ENCODE peak calls at places on chromosomes 16 and 17, in nine cellular contexts. One of them, this sample, is unnamed.

GRCh38 chr16:84686702-84687298 is 13.0 kb upstream of the USP10 start:
- DNase-seq in adrenal gland: no peak
- DNase-seq in H1: no peak
- DNase-seq in right lobe of liver: no peak
- DNase-seq in A549: peak
- DNase-seq in sigmoid colon: peak
- DNase-seq in IMR-90: no peak
- DNase-seq in stomach: no peak
- DNase-seq in Peyer's patch: no peak
- DNase-seq in this sample: peak

GRCh38 chr16:69553332-69553731 is 12.4 kb upstream of the NFAT5 start:
- DNase-seq in stomach: no peak
- DNase-seq in adrenal gland: no peak
- DNase-seq in right lobe of liver: no peak
- DNase-seq in A549: no peak
- DNase-seq in IMR-90: no peak
- DNase-seq in Peyer's patch: no peak
- DNase-seq in H1: no peak
- DNase-seq in sigmoid colon: no peak
- DNase-seq in this sample: no peak

GRCh38 chr17:5780476-5780875 is 196.2 kb upstream of the NLRP1 start:
- DNase-seq in H1: no peak
- DNase-seq in A549: no peak
- DNase-seq in Peyer's patch: no peak
- DNase-seq in sigmoid colon: no peak
- DNase-seq in right lobe of liver: no peak
- DNase-seq in IMR-90: peak
- DNase-seq in stomach: no peak
- DNase-seq in adrenal gland: no peak
- DNase-seq in this sample: no peak

GRCh38 chr17:7128174-7128573 is 13.6 kb upstream of the ASGR2 start:
- DNase-seq in A549: no peak
- DNase-seq in adrenal gland: no peak
- DNase-seq in IMR-90: no peak
- DNase-seq in sigmoid colon: no peak
- DNase-seq in right lobe of liver: peak
- DNase-seq in stomach: no peak
- DNase-seq in Peyer's patch: no peak
- DNase-seq in H1: no peak
- DNase-seq in this sample: no peak

GRCh38 chr17:1769826-1770477 is 8.1 kb downstream of the SERPINF1 start:
- DNase-seq in stomach: no peak
- DNase-seq in adrenal gland: no peak
- DNase-seq in sigmoid colon: no peak
- DNase-seq in H1: no peak
- DNase-seq in A549: peak
- DNase-seq in right lobe of liver: no peak
- DNase-seq in Peyer's patch: peak
- DNase-seq in IMR-90: no peak
- DNase-seq in this sample: peak

GRCh38 chr17:45311762-45312476 is 4.9 kb downstream of the MAP3K14 start:
- DNase-seq in A549: peak
- DNase-seq in H1: no peak
- DNase-seq in right lobe of liver: peak
- DNase-seq in stomach: peak
- DNase-seq in IMR-90: peak
- DNase-seq in adrenal gland: peak
- DNase-seq in Peyer's patch: peak
- DNase-seq in sigmoid colon: peak
- DNase-seq in this sample: no peak

GRCh38 chr17:1559743-1560581 is 2.6 kb downstream of the PITPNA start:
- DNase-seq in right lobe of liver: no peak
- DNase-seq in Peyer's patch: no peak
- DNase-seq in stomach: no peak
- DNase-seq in adrenal gland: no peak
- DNase-seq in IMR-90: no peak
- DNase-seq in sigmoid colon: no peak
- DNase-seq in A549: no peak
- DNase-seq in H1: no peak
- DNase-seq in this sample: no peak

GRCh38 chr17:2874211-2874686 is 78.0 kb downstream of the RAP1GAP2 start:
- DNase-seq in sigmoid colon: no peak
- DNase-seq in IMR-90: no peak
- DNase-seq in adrenal gland: no peak
- DNase-seq in stomach: no peak
- DNase-seq in Peyer's patch: no peak
- DNase-seq in right lobe of liver: no peak
- DNase-seq in H1: peak
- DNase-seq in A549: peak
- DNase-seq in this sample: no peak

GRCh38 chr16:64416232-64417010 is 705.4 kb downstream of the CDH11 start:
- DNase-seq in adrenal gland: no peak
- DNase-seq in H1: no peak
- DNase-seq in stomach: no peak
- DNase-seq in IMR-90: peak
- DNase-seq in sigmoid colon: no peak
- DNase-seq in right lobe of liver: no peak
- DNase-seq in A549: no peak
- DNase-seq in Peyer's patch: no peak
- DNase-seq in this sample: no peak

DNA sequence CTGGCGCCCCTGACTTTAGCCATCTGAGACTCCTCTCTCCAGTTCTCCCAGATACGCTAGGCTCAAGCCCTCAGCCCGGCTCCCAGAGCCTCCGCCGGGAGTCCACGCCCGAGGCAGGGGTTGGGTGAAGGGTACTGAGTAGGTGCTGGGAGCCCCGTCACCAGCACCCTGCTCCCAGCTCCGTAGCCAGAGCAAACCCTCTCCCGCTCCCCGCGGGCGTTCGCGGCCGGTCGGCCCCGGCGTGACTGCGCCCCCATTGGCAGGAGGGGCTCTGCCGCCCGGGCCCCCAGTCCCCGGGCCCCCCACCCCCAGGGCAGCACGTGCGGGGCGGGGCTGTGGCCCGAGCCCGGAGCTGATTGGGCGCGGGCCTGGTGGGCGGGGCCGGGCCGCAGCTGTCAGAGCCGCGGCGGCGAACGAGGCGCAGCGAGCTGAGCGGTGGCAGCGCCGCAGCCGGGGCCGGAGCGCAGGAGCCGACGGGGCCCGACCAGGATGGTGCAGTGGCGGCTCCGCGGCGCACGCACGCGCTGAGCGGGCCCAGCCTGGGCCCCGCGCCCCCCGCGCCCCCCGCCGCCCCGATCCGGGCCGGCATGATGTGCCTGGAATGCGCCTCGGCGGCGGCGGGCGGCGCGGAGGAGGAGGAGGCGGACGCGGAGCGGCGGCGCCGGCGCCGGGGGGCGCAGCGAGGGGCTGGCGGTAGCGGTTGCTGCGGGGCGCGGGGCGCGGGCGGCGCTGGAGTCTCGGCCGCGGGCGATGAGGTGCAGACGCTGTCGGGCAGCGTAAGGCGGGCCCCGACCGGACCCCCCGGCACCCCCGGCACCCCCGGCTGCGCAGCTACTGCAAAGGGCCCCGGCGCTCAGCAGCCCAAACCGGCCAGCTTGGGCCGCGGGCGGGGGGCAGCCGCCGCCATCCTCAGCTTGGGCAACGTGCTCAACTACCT is at the start of gene SPNS2:
- DNase-seq in A549: peak
- DNase-seq in sigmoid colon: no peak
- DNase-seq in stomach: peak
- DNase-seq in adrenal gland: peak
- DNase-seq in IMR-90: peak
- DNase-seq in H1: no peak
- DNase-seq in right lobe of liver: peak
- DNase-seq in Peyer's patch: peak
- DNase-seq in this sample: no peak
- TF ChIP-seq POLR2A in A549: no peak
- TF ChIP-seq POLR2A in sigmoid colon: no peak
- TF ChIP-seq POLR2A in stomach: no peak
- TF ChIP-seq POLR2A in adrenal gland: no peak
- TF ChIP-seq POLR2A in IMR-90: no peak
- TF ChIP-seq POLR2A in H1: no peak
- TF ChIP-seq POLR2A in right lobe of liver: peak
- TF ChIP-seq POLR2A in Peyer's patch: no peak
- TF ChIP-seq POLR2A in this sample: no peak

DNA sequence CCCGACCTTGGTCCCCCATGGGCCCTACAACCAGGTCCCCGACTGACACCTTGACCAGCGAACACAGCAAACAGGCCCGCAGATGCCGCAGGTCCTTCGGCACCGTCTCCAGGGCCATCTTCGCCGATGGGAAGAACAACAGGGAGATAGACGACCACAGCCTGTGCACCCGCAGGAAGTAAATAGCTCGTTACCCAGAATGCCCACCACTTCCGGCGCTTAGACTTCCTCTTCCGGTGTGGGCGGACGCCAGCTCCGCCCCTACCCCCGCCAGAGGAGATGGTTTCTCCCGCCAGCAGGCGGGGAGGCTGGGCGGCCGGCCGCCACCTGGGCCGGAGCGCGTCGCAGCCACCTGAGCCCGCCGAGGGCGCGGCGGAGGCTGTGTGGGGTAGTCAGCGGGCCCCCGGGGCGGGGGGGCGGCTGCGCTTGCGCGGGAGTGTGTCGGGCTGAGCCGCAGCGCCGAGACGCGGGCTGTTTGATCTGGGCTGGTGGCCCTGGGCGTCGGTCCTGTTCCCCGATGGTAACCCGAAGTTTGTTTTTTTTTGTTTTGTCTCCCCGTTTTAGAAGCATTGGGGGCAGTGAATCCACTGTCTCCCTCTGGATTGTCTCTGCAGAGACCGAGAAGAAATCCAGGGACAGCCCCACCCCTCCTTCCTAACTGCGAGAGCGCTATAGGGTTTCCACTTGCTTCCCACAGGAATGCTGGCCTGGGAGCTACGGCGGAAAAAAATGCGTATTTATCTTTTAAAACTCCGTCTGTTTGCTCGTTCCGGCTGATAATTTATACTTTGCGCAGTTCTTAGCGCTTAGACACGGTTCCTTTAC is at the start of gene SUPT4H1:
- DNase-seq in sigmoid colon: peak
- DNase-seq in stomach: peak
- DNase-seq in adrenal gland: peak
- DNase-seq in IMR-90: peak
- DNase-seq in A549: peak
- DNase-seq in Peyer's patch: peak
- DNase-seq in H1: peak
- DNase-seq in right lobe of liver: peak
- DNase-seq in this sample: peak
- TF ChIP-seq CTCF in sigmoid colon: no peak
- TF ChIP-seq CTCF in stomach: peak
- TF ChIP-seq CTCF in adrenal gland: peak
- TF ChIP-seq CTCF in IMR-90: no peak
- TF ChIP-seq CTCF in A549: peak
- TF ChIP-seq CTCF in Peyer's patch: no peak
- TF ChIP-seq CTCF in H1: peak
- TF ChIP-seq CTCF in right lobe of liver: peak
- TF ChIP-seq CTCF in this sample: no peak

GRCh38 chr16:67709050-67709449 is 10.1 kb downstream of the GFOD2 start:
- DNase-seq in H1: no peak
- DNase-seq in A549: no peak
- DNase-seq in stomach: no peak
- DNase-seq in right lobe of liver: peak
- DNase-seq in Peyer's patch: no peak
- DNase-seq in adrenal gland: peak
- DNase-seq in sigmoid colon: peak
- DNase-seq in IMR-90: no peak
- DNase-seq in this sample: no peak

GRCh38 chr16:67704110-67704509 is 15.0 kb downstream of the GFOD2 start:
- DNase-seq in stomach: no peak
- DNase-seq in sigmoid colon: no peak
- DNase-seq in A549: no peak
- DNase-seq in right lobe of liver: no peak
- DNase-seq in IMR-90: no peak
- DNase-seq in H1: no peak
- DNase-seq in Peyer's patch: no peak
- DNase-seq in adrenal gland: no peak
- DNase-seq in this sample: no peak

GRCh38 chr16:67707210-67707609 is 11.9 kb downstream of the GFOD2 start:
- DNase-seq in adrenal gland: no peak
- DNase-seq in stomach: no peak
- DNase-seq in right lobe of liver: peak
- DNase-seq in H1: no peak
- DNase-seq in A549: no peak
- DNase-seq in Peyer's patch: no peak
- DNase-seq in sigmoid colon: no peak
- DNase-seq in IMR-90: no peak
- DNase-seq in this sample: no peak

GRCh38 chr16:67707790-67708189 is 11.3 kb downstream of the GFOD2 start:
- DNase-seq in adrenal gland: no peak
- DNase-seq in IMR-90: no peak
- DNase-seq in sigmoid colon: peak
- DNase-seq in stomach: no peak
- DNase-seq in A549: no peak
- DNase-seq in Peyer's patch: no peak
- DNase-seq in H1: no peak
- DNase-seq in right lobe of liver: peak
- DNase-seq in this sample: no peak

DNA sequence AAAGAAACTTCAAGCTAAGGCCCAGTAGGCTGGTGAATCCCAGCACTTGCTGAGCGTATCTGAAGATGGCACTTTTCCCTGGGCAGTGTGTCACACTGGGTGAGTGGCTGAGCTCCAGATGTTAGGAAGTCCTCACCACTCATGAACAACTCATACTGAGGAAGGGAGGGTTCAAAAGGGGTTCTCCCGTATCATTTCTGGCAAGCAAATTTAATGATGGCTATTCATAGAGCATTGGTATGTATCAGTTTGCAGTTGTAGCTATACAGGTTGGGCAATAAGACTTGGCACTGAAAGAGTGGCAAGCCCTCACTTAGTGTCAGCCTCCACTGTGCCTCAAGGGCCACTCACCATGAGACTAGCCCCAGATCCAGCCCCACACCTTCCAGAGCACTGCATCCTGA is 10.7 kb downstream of the GFOD2 start:
- DNase-seq in adrenal gland: peak
- DNase-seq in stomach: no peak
- DNase-seq in Peyer's patch: no peak
- DNase-seq in H1: no peak
- DNase-seq in right lobe of liver: peak
- DNase-seq in IMR-90: peak
- DNase-seq in A549: no peak
- DNase-seq in sigmoid colon: peak
- DNase-seq in this sample: no peak
- TF ChIP-seq POLR2A in adrenal gland: no peak
- TF ChIP-seq POLR2A in stomach: no peak
- TF ChIP-seq POLR2A in Peyer's patch: no peak
- TF ChIP-seq POLR2A in H1: no peak
- TF ChIP-seq POLR2A in right lobe of liver: no peak
- TF ChIP-seq POLR2A in IMR-90: no peak
- TF ChIP-seq POLR2A in A549: no peak
- TF ChIP-seq POLR2A in sigmoid colon: no peak
- TF ChIP-seq POLR2A in this sample: no peak

DNA sequence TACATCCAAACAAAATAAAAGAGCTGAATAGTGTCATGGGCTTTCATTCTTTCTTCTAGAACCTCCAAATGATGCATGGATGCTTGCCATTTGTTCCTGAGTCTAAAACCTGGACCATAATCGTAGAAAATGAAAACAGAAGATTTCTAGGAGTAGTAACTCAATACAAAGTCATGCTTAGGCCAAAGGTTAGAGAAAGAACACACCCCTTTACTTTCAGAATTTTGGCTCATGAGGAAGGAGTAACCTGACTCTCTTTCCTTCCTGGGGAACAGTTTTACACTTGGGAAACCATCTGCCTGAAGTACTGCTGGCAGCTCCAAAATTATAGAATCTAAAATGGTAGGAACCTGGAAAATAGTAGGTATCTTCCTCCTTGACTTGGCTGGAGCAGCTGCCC is 137.2 kb downstream of the SNX11 start:
- DNase-seq in A549: peak
- DNase-seq in H1: no peak
- DNase-seq in adrenal gland: no peak
- DNase-seq in stomach: no peak
- DNase-seq in IMR-90: no peak
- DNase-seq in sigmoid colon: no peak
- DNase-seq in Peyer's patch: no peak
- DNase-seq in right lobe of liver: no peak
- DNase-seq in this sample: no peak
- TF ChIP-seq CTCF in A549: no peak
- TF ChIP-seq CTCF in H1: no peak
- TF ChIP-seq CTCF in adrenal gland: no peak
- TF ChIP-seq CTCF in stomach: no peak
- TF ChIP-seq CTCF in IMR-90: no peak
- TF ChIP-seq CTCF in sigmoid colon: no peak
- TF ChIP-seq CTCF in Peyer's patch: no peak
- TF ChIP-seq CTCF in right lobe of liver: no peak
- TF ChIP-seq CTCF in this sample: no peak